ENCODE peak calls at places on chromosome 21, in four cellular contexts. W, B, P and K are unnamed samples.
A peak's percentile ranks its signal among the peaks of the same experiment; 100 is the strongest.

GRCh38 chr21:31346256-31346821 is 2.3 kb upstream of the TIAM1 start:
- DNase-seq in W (no peak), B (no peak), P (no peak), K (no peak)

GRCh38 chr21:39430457-39430856 is 15.1 kb downstream of the LCA5L start:
- DNase-seq in W (no peak), B (no peak), P (no peak), K (peak; percentile 59)

GRCh38 chr21:32592929-32593502 is 7.7 kb upstream of the TCP10L start:
- DNase-seq in W (no peak), B (no peak), P (no peak), K (no peak)

GRCh38 chr21:43644609-43645008 is 14.7 kb downstream of the HSF2BP start:
- DNase-seq in W (no peak), B (peak; percentile 67), P (peak; percentile 46), K (no peak)

GRCh38 chr21:31266241-31266640 is 77.8 kb downstream of the TIAM1 start:
- DNase-seq in W (no peak), B (no peak), P (no peak), K (no peak)

GRCh38 chr21:35743571-35743970 is 316.8 kb downstream of the SETD4 start:
- DNase-seq in W (no peak), B (peak; percentile 51), P (no peak), K (no peak)

GRCh38 chr21:32807717-32808380 is 36.3 kb upstream of the PAXBP1 start:
- DNase-seq in W (no peak), B (peak; percentile 38), P (no peak), K (no peak)

GRCh38 chr21:24188511-24188910 is 1418.8 kb downstream of the MRPL39 start:
- DNase-seq in W (no peak), B (peak; percentile 57), P (no peak), K (no peak)

GRCh38 chr21:31985398-31985797 is 112.6 kb downstream of the HUNK start:
- DNase-seq in W (no peak), B (no peak), P (no peak), K (no peak)

GRCh38 chr21:18951291-18952038 is 547.9 kb upstream of the TMPRSS15 start:
- DNase-seq in W (no peak), B (no peak), P (peak; percentile 5), K (peak; percentile 6)

GRCh38 chr21:33229776-33230517 is at the start of gene IFNAR2:
- DNase-seq in W (no peak), B (peak; percentile 39), P (peak; percentile 47), K (peak; percentile 97)

GRCh38 chr21:31248598-31248997 is 95.5 kb downstream of the TIAM1 start:
- DNase-seq in W (no peak), B (peak; percentile 63), P (peak; percentile 1), K (no peak)

GRCh38 chr21:44434936-44435635 is 20.2 kb upstream of the LRRC3 start:
- DNase-seq in W (no peak), B (no peak), P (no peak), K (no peak)

GRCh38 chr21:37592496-37592895 is 225.9 kb downstream of the DYRK1A start:
- DNase-seq in W (no peak), B (no peak), P (no peak), K (no peak)

GRCh38 chr21:25453524-25453923 is 153.8 kb downstream of the MRPL39 start:
- DNase-seq in W (no peak), B (peak; percentile 13), P (no peak), K (no peak)

GRCh38 chr21:32653326-32653901 is 41.2 kb upstream of the CFAP298 start:
- DNase-seq in W (no peak), B (peak; percentile 10), P (peak; percentile 19), K (peak; percentile 58)

GRCh38 chr21:32538147-32538792 is 47.1 kb downstream of the TCP10L start:
- DNase-seq in W (no peak), B (no peak), P (no peak), K (no peak)

GRCh38 chr21:44370027-44370735 is 16.8 kb downstream of the TRPM2 start:
- DNase-seq in W (no peak), B (peak; percentile 7), P (peak; percentile 24), K (peak; percentile 70)

GRCh38 chr21:32260130-32260529 is 18.7 kb downstream of the MIS18A start:
- DNase-seq in W (no peak), B (no peak), P (no peak), K (no peak)

GRCh38 chr21:33047231-33047630 is 21.5 kb downstream of the OLIG2 start:
- DNase-seq in W (no peak), B (peak; percentile 72), P (no peak), K (no peak)

GRCh38 chr21:16644690-16645089 is 868.2 kb upstream of the CXADR start:
- DNase-seq in W (no peak), B (peak; percentile 20), P (no peak), K (no peak)

GRCh38 chr21:38277501-38278111 is 20.8 kb downstream of the KCNJ15 start:
- DNase-seq in W (no peak), B (peak; percentile 100), P (peak; percentile 96), K (peak; percentile 18)

GRCh38 chr21:44000360-44000759 is 11.7 kb upstream of the TRAPPC10 start:
- DNase-seq in W (no peak), B (no peak), P (no peak), K (no peak)

GRCh38 chr21:44299458-44300261 is at the start of gene PFKL:
- DNase-seq in W (peak; percentile 59), B (peak; percentile 20), P (peak; percentile 44), K (peak; percentile 80)

GRCh38 chr21:33640697-33641338 is 723 bp downstream of the CRYZL1 start:
- DNase-seq in W (no peak), B (peak; percentile 22), P (peak; percentile 14), K (no peak)

GRCh38 chr21:39392296-39392695 is 43.4 kb upstream of the HMGN1 start:
- DNase-seq in W (no peak), B (no peak), P (no peak), K (no peak)

GRCh38 chr21:34609244-34609950 is 5.5 kb downstream of the RCAN1 start:
- DNase-seq in W (no peak), B (no peak), P (no peak), K (no peak)

GRCh38 chr21:35375115-35375514 is 326.0 kb upstream of the RUNX1 start:
- DNase-seq in W (no peak), B (peak; percentile 82), P (no peak), K (no peak)

GRCh38 chr21:39030127-39030884 is 152.9 kb downstream of the PSMG1 start:
- DNase-seq in W (no peak), B (no peak), P (no peak), K (no peak)

GRCh38 chr21:33908760-33909159 is 6.8 kb downstream of the ATP5PO start:
- DNase-seq in W (no peak), B (no peak), P (no peak), K (no peak)

GRCh38 chr21:36909423-36909822 is 57.0 kb downstream of the HLCS start:
- DNase-seq in W (no peak), B (peak; percentile 38), P (peak; percentile 90), K (no peak)

GRCh38 chr21:35303085-35303484 is 254.0 kb upstream of the RUNX1 start:
- DNase-seq in W (no peak), B (peak; percentile 93), P (peak; percentile 68), K (no peak)

GRCh38 chr21:27802816-27803475 is 836.1 kb upstream of the ADAMTS5 start:
- DNase-seq in W (no peak), B (peak; percentile 31), P (peak; percentile 16), K (peak; percentile 40)

GRCh38 chr21:25809013-25809412 is 74.2 kb downstream of the GABPA start:
- DNase-seq in W (no peak), B (peak; percentile 19), P (no peak), K (no peak)

GRCh38 chr21:31198575-31198974 is 145.5 kb downstream of the TIAM1 start:
- DNase-seq in W (no peak), B (peak; percentile 62), P (peak; percentile 36), K (peak; percentile 52)

GRCh38 chr21:37878946-37879660 is 37.2 kb downstream of the KCNJ6 start:
- DNase-seq in W (no peak), B (peak; percentile 93), P (peak; percentile 62), K (peak; percentile 20)

GRCh38 chr21:21213297-21213696 is 215.1 kb downstream of the NCAM2 start:
- DNase-seq in W (no peak), B (peak; percentile 42), P (no peak), K (no peak)
- TF ChIP-seq ELK1 in W (no peak), B (no peak), P (no peak), K (no peak)

DNA sequence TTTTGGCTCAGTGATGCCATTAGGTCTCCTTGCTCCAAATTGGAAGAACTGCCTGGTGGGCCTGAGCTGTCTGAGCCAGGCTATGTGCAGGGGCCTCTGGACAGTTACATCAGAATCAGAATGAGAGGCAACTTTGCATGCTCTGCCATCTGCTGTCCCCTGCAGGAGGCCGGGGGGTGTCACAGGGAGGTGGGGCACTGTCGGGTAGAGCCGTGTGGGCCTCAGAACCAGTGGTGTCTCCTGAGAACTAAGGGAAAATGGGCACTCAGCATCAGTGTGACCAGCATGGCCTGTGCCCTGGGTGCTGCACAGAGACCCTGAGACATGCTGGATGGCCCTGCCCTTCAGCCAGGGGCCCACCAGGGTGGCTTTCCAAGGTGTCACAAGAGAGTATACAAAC is 47.0 kb upstream of the COL6A1 start:
- DNase-seq in W (no peak), B (no peak), P (no peak), K (no peak)
- TF ChIP-seq ELK1 in W (no peak), B (no peak), P (no peak), K (no peak)

GRCh38 chr21:23016617-23017016 is 2018.4 kb downstream of the NCAM2 start:
- DNase-seq in W (no peak), B (no peak), P (peak; percentile 0), K (no peak)

GRCh38 chr21:23008803-23009202 is 2010.6 kb downstream of the NCAM2 start:
- DNase-seq in W (no peak), B (no peak), P (no peak), K (no peak)

GRCh38 chr21:23017989-23018388 is 2019.8 kb downstream of the NCAM2 start:
- DNase-seq in W (no peak), B (no peak), P (no peak), K (no peak)

GRCh38 chr21:23009360-23009759 is 2011.2 kb downstream of the NCAM2 start:
- DNase-seq in W (no peak), B (no peak), P (no peak), K (no peak)

DNA sequence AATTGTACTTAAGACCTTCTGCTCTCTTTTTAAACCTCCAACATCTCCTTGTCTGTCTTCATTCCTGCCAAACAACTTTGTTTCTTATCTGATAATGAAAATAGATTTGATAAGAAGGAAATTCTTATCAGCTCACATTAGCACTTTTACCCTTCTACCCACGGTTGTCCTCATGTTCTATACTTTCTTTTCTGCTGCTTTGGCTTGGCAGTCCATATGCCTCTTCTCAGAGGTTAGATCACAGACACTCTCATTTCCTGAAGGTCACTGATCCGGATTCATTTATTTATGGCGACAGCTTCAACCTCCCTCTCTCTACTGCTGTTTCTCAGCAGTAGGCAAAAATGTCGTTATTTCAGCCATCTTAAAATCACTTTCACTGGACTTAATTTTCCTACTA is 2015.8 kb downstream of the NCAM2 start:
- DNase-seq in W (no peak), B (no peak), P (no peak), K (no peak)
- TF ChIP-seq ELK1 in W (no peak), B (no peak), P (no peak), K (no peak)

DNA sequence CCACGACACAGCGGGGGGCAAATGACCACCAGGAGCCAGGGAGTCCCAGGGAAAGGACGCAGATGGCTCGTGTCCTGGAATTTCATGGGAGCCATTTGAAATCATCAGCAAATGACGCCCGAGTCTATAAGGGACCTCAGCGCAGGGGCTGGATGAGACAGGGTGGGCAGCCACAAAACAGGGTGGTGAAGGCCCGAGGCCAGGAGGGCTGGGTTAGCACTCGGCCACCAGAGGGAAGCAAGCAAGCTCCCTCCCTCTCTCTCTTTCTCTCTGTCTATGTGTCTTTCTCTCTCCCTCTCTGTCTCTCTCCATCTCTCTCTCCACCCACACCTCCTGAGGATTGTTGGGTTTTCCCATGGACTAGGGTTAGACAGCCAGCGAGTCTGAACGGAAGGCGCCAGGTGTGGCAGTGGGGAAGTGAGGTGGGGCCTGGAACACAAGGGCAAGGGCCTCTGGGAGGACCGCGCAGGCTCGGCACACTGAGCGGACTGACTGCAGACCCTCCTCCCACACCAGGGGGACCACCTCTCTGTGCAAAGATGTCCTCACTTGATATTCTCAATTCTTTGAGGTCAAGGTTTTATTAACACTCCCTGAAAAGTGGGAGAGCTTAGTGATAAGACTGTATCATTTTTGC is 73.8 kb upstream of the TMPRSS2 start:
- DNase-seq in W (no peak), B (no peak), P (no peak), K (no peak)
- TF ChIP-seq ELK1 in W (no peak), B (no peak), P (no peak), K (no peak)